ENCODE peak calls at places on chromosomes 13 and 19, in seven cellular contexts. B, J, E, X, I, W and O are unnamed samples. For H3K36me3, the result is how much of the 10 kb centered on the place peaks cover.

GRCh38 chr13:29908411-29908810 is 58.0 kb upstream of the UBL3 start:
- DNase-seq in I (no peak), J (peak), W (no peak), E (peak), X (no peak), B (no peak), O (no peak)

GRCh38 chr19:28334419-28334818 is 878.5 kb downstream of the UQCRFS1 start:
- DNase-seq in X (no peak), B (no peak), W (no peak), E (no peak), I (no peak), J (no peak), O (no peak)

GRCh38 chr13:114062341-114062740 is 70.1 kb downstream of the RASA3 start:
- DNase-seq in X (no peak), B (no peak), J (no peak), W (no peak), I (no peak), E (peak), O (no peak)

GRCh38 chr13:41365636-41366035 is 54.6 kb downstream of the NAA16 start:
- DNase-seq in J (no peak), W (no peak), B (no peak), X (no peak), E (no peak), I (no peak), O (peak)

GRCh38 chr13:51494151-51494550 is 41.3 kb upstream of the INTS6 start:
- DNase-seq in X (no peak), J (no peak), B (no peak), I (no peak), W (no peak), E (no peak), O (peak)

GRCh38 chr19:33132425-33132824 is 511 bp downstream of the WDR88 start:
- DNase-seq in I (no peak), B (no peak), X (peak), J (no peak), E (no peak), W (no peak), O (no peak)

GRCh38 chr19:6736917-6737283 is 480 bp downstream of the GPR108 start:
- DNase-seq in W (no peak), E (no peak), I (no peak), X (no peak), B (no peak), J (no peak), O (no peak)

GRCh38 chr13:67120872-67121531 is 109.1 kb downstream of the PCDH9 start:
- DNase-seq in J (peak), B (no peak), W (no peak), I (no peak), X (no peak), E (no peak), O (no peak)

GRCh38 chr13:20570540-20570939 is 3.6 kb downstream of the IFT88 start:
- DNase-seq in J (peak), X (no peak), I (no peak), B (no peak), E (no peak), W (no peak), O (no peak)

GRCh38 chr19:41547569-41547968 is 28.4 kb upstream of the CEACAM21 start:
- DNase-seq in I (no peak), J (no peak), X (no peak), W (no peak), E (no peak), B (no peak), O (no peak)

GRCh38 chr13:37995052-37995451 is 125.5 kb upstream of the TRPC4 start:
- DNase-seq in J (peak), E (no peak), X (no peak), W (no peak), B (no peak), I (no peak), O (peak)

GRCh38 chr13:109647046-109647445 is 139.3 kb downstream of the IRS2 start:
- DNase-seq in X (no peak), J (no peak), B (no peak), E (no peak), W (no peak), I (no peak), O (peak)

GRCh38 chr13:26482451-26483197 is 74.9 kb upstream of the WASF3 start:
- DNase-seq in J (peak), E (no peak), W (peak), I (peak), B (peak), X (peak), O (peak)

GRCh38 chr19:45406957-45407375 is 522 bp downstream of the POLR1G start:
- DNase-seq in J (no peak), I (no peak), W (no peak), E (no peak), B (no peak), X (no peak), O (no peak)

GRCh38 chr13:28313579-28313978 is 175.2 kb downstream of the PAN3 start:
- DNase-seq in E (no peak), W (no peak), B (peak), J (peak), I (no peak), X (peak), O (peak)

GRCh38 chr19:29480507-29480906 is 45.3 kb upstream of the VSTM2B start:
- DNase-seq in E (no peak), X (peak), W (no peak), B (peak), J (no peak), I (no peak), O (no peak)

GRCh38 chr13:41458939-41459753 is 1.8 kb downstream of the RGCC start:
- DNase-seq in E (no peak), I (peak), W (peak), B (no peak), X (peak), J (peak), O (peak)

GRCh38 chr19:34259367-34259865 is 5.1 kb downstream of the GARRE1 start:
- DNase-seq in J (no peak), B (no peak), E (no peak), I (no peak), W (no peak), X (no peak), O (no peak)

GRCh38 chr13:109715902-109716301 is 70.5 kb downstream of the IRS2 start:
- DNase-seq in I (no peak), X (no peak), J (peak), B (peak), E (peak), W (no peak), O (peak)

GRCh38 chr19:10848208-10848843 is at the start of gene C19orf38:
- DNase-seq in J (no peak), B (no peak), I (no peak), W (no peak), E (no peak), X (no peak), O (no peak)

GRCh38 chr13:84927442-84928169 is 871.6 kb downstream of the SLITRK6 start:
- DNase-seq in I (no peak), E (no peak), B (no peak), X (peak), J (no peak), W (no peak), O (no peak)

GRCh38 chr13:77800219-77800618 is 102.7 kb downstream of the SLAIN1 start:
- DNase-seq in E (no peak), B (no peak), W (no peak), X (no peak), I (no peak), J (no peak), O (no peak)

GRCh38 chr13:101390461-101390860 is 25.8 kb downstream of the NALCN start:
- DNase-seq in E (no peak), B (no peak), X (no peak), I (no peak), J (peak), W (no peak), O (no peak)

GRCh38 chr19:8361921-8362793 is 1.8 kb upstream of the ANGPTL4 start:
- DNase-seq in I (peak), E (peak), J (peak), W (no peak), X (no peak), B (peak), O (peak)

GRCh38 chr19:44623080-44623479 is 9.7 kb downstream of the IGSF23 start:
- DNase-seq in B (no peak), X (no peak), I (no peak), J (no peak), E (no peak), W (no peak), O (peak)

DNA sequence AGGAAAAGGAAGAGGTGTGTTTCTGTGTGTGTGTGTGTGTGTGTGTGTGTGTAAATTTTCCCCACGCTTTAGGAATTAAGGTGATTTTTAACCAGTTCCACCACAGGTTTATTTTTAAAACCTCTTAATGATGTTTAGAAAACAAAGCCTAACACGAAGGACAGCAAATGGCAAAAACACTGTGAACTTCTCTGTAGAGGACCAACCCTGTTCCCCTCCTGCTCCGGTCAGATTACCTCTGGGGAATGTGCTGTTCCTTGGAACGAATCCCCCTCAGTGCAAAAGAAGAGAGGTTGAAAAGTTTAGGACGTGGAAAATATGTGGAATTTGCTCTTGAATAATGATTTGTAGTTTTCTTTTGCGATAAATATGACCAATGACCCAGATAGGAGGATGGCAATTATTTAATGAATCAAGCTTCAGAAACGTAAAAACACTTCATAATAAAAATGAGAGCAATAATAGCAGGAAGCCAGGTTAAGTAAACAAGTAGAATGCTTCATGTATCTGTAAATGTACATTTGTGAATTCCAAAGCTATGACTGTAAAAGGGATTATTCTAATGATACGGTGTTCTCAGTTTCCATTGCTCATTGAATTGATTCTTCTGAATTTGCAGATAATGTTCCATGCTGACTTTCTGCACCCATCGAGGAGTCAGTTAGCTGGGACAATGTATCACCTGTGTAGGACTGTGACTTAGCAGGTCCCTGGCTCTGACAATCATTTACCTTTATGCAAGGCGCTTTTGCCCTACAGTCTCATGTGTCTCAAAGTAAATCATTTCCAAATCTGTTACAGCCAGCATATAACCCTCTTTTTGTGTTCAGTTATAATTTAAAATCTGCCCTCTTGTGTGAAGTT is 266.8 kb downstream of the KLF5 start:
- DNase-seq in I (peak), X (no peak), B (no peak), J (no peak), W (no peak), E (no peak), O (no peak)
- H3K27ac ChIP-seq in I (peak), X (no peak), B (no peak), J (no peak), W (no peak), E (no peak), O (no peak)

GRCh38 chr19:11964496-11964857 is 363 bp upstream of the ZNF763 start:
- DNase-seq in J (no peak), B (peak), I (no peak), E (no peak), W (no peak), X (no peak), O (no peak)
- H3K4me3 ChIP-seq in J (no peak), B (no peak), I (peak), E (peak), W (peak), X (peak), O (peak)

DNA sequence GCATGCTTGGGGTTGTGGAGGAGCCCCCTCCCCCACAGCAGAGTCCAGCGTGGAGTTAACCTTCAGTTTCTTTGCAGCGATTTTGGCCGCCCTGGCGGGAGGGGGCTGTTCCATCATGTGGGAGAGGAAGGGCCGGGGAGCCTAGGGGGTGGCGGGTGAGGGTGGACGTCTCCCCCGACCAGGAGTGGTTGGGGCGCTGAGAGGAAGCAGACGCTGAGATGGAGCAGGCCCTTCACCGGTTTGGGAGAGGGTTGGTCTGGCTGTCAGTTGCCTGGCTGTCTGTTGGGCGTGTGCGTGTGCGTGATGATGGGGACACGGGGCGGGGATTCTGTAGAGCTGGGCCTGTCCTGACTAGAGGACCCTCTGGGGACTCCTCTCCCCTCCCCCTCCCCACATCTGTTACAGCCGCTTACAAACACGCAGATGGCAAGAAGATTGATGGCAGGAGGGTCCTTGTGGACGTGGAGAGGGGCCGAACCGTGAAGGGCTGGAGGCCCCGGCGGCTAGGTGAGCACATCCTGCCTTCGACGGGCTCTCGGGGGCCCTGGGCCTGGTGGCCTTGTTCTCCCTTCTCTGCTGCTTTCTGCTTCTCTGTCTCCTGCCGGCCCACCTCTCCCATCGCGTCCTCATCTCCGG is 9.8 kb upstream of the LIN7B start:
- DNase-seq in W (no peak), E (no peak), X (no peak), J (no peak), B (no peak), I (no peak), O (no peak)
- H3K36me3 ChIP-seq in W (under half), E (under half), X (half or more), J (half or more), B (half or more), I (under half), O (half or more)

GRCh38 chr13:43965446-43965845 is 85.7 kb downstream of the LACC1 start:
- DNase-seq in X (no peak), I (no peak), E (no peak), J (no peak), B (no peak), W (no peak), O (no peak)

GRCh38 chr13:43963726-43964125 is 84.0 kb downstream of the LACC1 start:
- DNase-seq in E (no peak), X (peak), B (no peak), I (no peak), W (no peak), J (no peak), O (no peak)

GRCh38 chr13:43959291-43959690 is 79.6 kb downstream of the LACC1 start:
- DNase-seq in E (no peak), X (no peak), J (no peak), I (no peak), W (no peak), B (no peak), O (no peak)

GRCh38 chr13:43961909-43962308 is 82.2 kb downstream of the LACC1 start:
- DNase-seq in X (no peak), E (no peak), B (no peak), J (no peak), I (no peak), W (no peak), O (no peak)

DNA sequence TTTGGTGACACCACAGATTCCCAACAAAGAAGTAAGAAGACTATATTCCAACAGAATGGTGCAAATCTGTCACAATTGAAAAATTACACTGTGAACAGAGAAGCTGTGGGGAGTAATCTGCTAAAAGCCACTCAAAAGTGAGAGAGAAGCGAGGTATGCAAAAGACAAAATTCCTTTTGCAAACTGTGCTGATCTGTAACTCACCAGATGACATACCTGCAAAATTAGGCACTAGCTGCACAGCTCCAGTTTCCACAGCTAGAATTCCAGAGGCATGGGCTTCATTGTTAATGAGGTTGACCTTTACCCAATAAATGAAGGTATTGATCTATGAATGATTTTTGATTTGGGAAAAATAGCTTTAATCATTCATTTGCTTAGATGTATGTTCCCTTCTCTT is 85.0 kb downstream of the LACC1 start:
- DNase-seq in W (no peak), J (no peak), E (no peak), I (no peak), X (no peak), B (no peak), O (no peak)
- H3K27ac ChIP-seq in W (no peak), J (no peak), E (no peak), I (no peak), X (no peak), B (no peak), O (no peak)

GRCh38 chr19:55643003-55643732 is at the start of gene ZNF581:
- DNase-seq in I (peak), E (peak), W (peak), J (peak), X (peak), B (peak), O (peak)

GRCh38 chr19:55643733-55644116 is 276 bp downstream of the ZNF581 start:
- DNase-seq in I (no peak), W (no peak), B (no peak), J (no peak), X (no peak), E (no peak), O (no peak)

GRCh38 chr19:55644191-55644833 is 863 bp downstream of the ZNF581 start:
- DNase-seq in X (no peak), B (no peak), W (no peak), I (no peak), E (no peak), J (no peak), O (no peak)

GRCh38 chr19:55645512-55645881 is 2.0 kb downstream of the ZNF581 start:
- DNase-seq in X (no peak), I (no peak), J (no peak), E (peak), B (no peak), W (no peak), O (no peak)

DNA sequence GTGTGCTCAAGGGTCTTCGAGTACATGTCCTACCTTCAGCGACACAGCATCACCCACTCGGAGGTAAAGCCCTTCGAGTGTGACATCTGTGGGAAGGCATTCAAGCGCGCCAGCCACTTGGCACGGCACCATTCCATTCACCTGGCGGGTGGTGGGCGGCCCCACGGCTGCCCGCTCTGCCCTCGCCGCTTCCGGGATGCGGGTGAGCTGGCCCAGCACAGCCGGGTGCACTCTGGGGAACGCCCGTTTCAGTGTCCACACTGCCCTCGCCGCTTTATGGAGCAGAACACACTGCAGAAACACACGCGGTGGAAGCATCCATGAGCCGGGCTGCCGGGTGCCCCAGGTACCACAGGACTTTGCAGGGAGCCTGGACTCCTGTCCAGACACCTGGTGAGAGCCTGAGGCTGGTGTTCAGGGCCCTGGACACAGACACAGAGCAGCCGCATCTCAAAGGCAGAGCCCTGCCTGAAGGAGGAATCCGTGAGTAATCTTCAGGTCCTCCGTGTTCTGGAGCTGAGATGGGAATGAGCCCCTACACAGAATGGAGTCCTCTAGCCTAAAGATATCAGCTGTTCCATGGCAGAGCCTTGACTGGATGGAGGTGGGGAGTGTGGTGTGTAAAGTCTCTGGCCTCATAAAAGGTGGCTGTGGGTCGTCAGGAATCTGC is 1.5 kb downstream of the ZNF581 start:
- DNase-seq in W (no peak), I (no peak), X (no peak), J (no peak), E (no peak), B (no peak), O (no peak)
- H3K4me3 ChIP-seq in W (no peak), I (no peak), X (peak), J (no peak), E (peak), B (no peak), O (peak)

GRCh38 chr13:79771493-79771892 is 290.5 kb downstream of the NDFIP2 start:
- DNase-seq in W (no peak), X (no peak), E (no peak), I (no peak), J (no peak), B (no peak), O (no peak)

GRCh38 chr13:79772811-79773210 is 291.9 kb downstream of the NDFIP2 start:
- DNase-seq in I (no peak), B (no peak), W (no peak), J (peak), E (no peak), X (no peak), O (no peak)

GRCh38 chr13:79765331-79765730 is 284.4 kb downstream of the NDFIP2 start:
- DNase-seq in E (no peak), J (no peak), W (no peak), B (no peak), X (no peak), I (no peak), O (no peak)

GRCh38 chr13:79770056-79770455 is 289.1 kb downstream of the NDFIP2 start:
- DNase-seq in J (no peak), I (no peak), X (no peak), W (no peak), E (no peak), B (no peak), O (no peak)

DNA sequence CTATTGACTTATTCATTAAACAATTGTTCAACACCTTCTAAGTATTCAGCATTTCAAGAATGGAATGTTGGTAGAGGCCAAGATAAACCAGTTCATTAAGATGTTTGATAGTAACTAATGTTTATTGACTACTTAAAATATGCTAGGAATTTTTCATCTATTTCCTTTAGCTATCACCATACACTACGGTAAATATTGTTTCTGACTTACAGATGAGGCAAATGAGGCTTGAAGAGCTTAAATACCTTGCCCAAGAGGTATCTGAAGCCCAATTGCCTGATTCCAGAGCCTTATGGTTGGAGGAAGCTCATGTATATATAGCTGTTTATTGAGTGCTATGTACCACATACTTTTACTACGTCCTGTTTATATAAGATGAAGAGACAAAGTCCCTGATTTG is 286.2 kb downstream of the NDFIP2 start:
- DNase-seq in B (no peak), W (no peak), E (no peak), X (no peak), J (no peak), I (no peak), O (no peak)
- H3K36me3 ChIP-seq in B (under half), W (under half), E (under half), X (under half), J (under half), I (under half), O (under half)